ENCODE peak calls at places on chromosomes 7 and 10, in six cellular contexts. W is endothelial cell of umbilical vein, O is A549, P is K562, U is HepG2, M is GM12878. A is an unnamed sample.

GRCh38 chr10:79417266-79417665 is 28.2 kb downstream of the ZCCHC24 start:
- DNase-seq in W (no peak), O (no peak), P (no peak), U (no peak), M (no peak), A (no peak)

GRCh38 chr10:74502963-74503608 is 323.3 kb upstream of the KAT6B start:
- DNase-seq in W (peak; percentile 90), O (no peak), P (no peak), U (peak; percentile 4), M (peak; percentile 9), A (peak; percentile 73)

GRCh38 chr10:75407716-75408511 is 6.3 kb upstream of the ZNF503 start:
- DNase-seq in W (no peak), O (no peak), P (peak; percentile 57), U (no peak), M (no peak), A (peak; percentile 63)

GRCh38 chr7:111827863-111828504 is 265.7 kb upstream of the IMMP2L start:
- DNase-seq in W (peak; percentile 73), O (no peak), P (no peak), U (no peak), M (no peak), A (no peak)

GRCh38 chr7:20542594-20542993 is 72.9 kb upstream of the ABCB5 start:
- DNase-seq in W (peak; percentile 60), O (no peak), P (no peak), U (no peak), M (no peak), A (no peak)

GRCh38 chr10:12531305-12531738 is 182.0 kb downstream of the CAMK1D start:
- DNase-seq in W (no peak), O (no peak), P (no peak), U (no peak), M (no peak), A (no peak)

GRCh38 chr7:94391716-94392390 is 2.8 kb upstream of the COL1A2 start:
- DNase-seq in W (no peak), O (no peak), P (no peak), U (no peak), M (no peak), A (no peak)

GRCh38 chr7:120550494-120551048 is 277.6 kb downstream of the KCND2 start:
- DNase-seq in W (no peak), O (no peak), P (no peak), U (no peak), M (no peak), A (peak; percentile 87)

GRCh38 chr10:129761573-129761972 is 202.5 kb downstream of the EBF3 start:
- DNase-seq in W (no peak), O (no peak), P (no peak), U (no peak), M (no peak), A (no peak)

GRCh38 chr7:102326156-102326914 is 29.9 kb downstream of the SPDYE6 start:
- DNase-seq in W (no peak), O (no peak), P (no peak), U (no peak), M (no peak), A (no peak)

GRCh38 chr10:31112961-31113360 is 81.3 kb upstream of the ZNF438 start:
- DNase-seq in W (peak; percentile 41), O (no peak), P (no peak), U (no peak), M (no peak), A (no peak)

GRCh38 chr7:49483142-49483541 is 290.3 kb upstream of the VWC2 start:
- DNase-seq in W (no peak), O (no peak), P (no peak), U (peak; percentile 1), M (no peak), A (peak; percentile 42)

GRCh38 chr7:133135451-133135850 is 53.6 kb upstream of the CHCHD3 start:
- DNase-seq in W (no peak), O (no peak), P (no peak), U (no peak), M (no peak), A (no peak)

GRCh38 chr10:132151286-132151950 is 35.3 kb upstream of the DPYSL4 start:
- DNase-seq in W (no peak), O (no peak), P (no peak), U (no peak), M (no peak), A (no peak)
- TF ChIP-seq MYC in W (no peak), O (no peak), P (no peak), U (no peak), M (no peak), A (no peak)

GRCh38 chr10:17201165-17202013 is at the start of gene TRDMT1:
- DNase-seq in W (peak; percentile 91), O (peak; percentile 76), P (peak; percentile 89), U (peak; percentile 67), M (no peak), A (peak; percentile 87)
- TF ChIP-seq MAX in W (no peak), O (peak; percentile 93), P (peak; percentile 69), U (peak; percentile 94), M (no peak), A (no peak)

GRCh38 chr7:46515844-46516590 is 594.9 kb upstream of the IGFBP3 start:
- DNase-seq in W (no peak), O (no peak), P (no peak), U (no peak), M (no peak), A (no peak)
- TF ChIP-seq MYC in W (no peak), O (no peak), P (no peak), U (no peak), M (no peak), A (no peak)

DNA sequence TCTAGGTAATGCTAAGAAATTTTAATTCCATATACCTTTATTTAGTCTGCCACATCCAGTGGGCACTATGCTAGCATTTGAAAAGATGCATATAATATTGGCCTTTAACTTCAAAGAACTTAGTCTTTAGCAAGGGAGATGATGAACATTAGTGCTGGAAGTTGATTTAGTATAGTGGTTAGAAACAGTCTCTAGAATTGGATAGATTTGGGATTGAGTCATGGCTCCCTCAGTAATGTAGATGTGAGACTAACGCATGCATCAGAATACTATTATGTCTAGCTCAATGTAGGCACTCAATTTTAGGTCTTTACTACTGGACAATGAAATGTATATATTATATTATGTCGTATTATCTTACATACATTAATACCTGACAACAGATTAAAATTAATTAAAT is 5.8 kb downstream of the DKK1 start:
- DNase-seq in W (no peak), O (no peak), P (no peak), U (no peak), M (no peak), A (no peak)
- TF ChIP-seq MAX in W (no peak), O (no peak), P (no peak), U (no peak), M (no peak), A (no peak)

GRCh38 chr7:157386979-157387800 is 50.4 kb downstream of the DNAJB6 start:
- DNase-seq in W (peak; percentile 84), O (peak; percentile 69), P (peak; percentile 86), U (peak; percentile 66), M (peak; percentile 47), A (peak; percentile 95)

GRCh38 chr7:157392256-157393037 is 55.6 kb downstream of the DNAJB6 start:
- DNase-seq in W (no peak), O (no peak), P (no peak), U (no peak), M (no peak), A (no peak)

GRCh38 chr7:157394246-157395191 is 57.7 kb downstream of the DNAJB6 start:
- DNase-seq in W (no peak), O (no peak), P (no peak), U (no peak), M (no peak), A (no peak)

GRCh38 chr7:157391036-157391710 is 54.4 kb downstream of the DNAJB6 start:
- DNase-seq in W (no peak), O (no peak), P (no peak), U (no peak), M (no peak), A (no peak)

GRCh38 chr7:157389951-157390730 is 53.3 kb downstream of the DNAJB6 start:
- DNase-seq in W (no peak), O (no peak), P (no peak), U (no peak), M (no peak), A (peak; percentile 99)
- TF ChIP-seq MYC in W (no peak), O (no peak), P (no peak), U (no peak), M (no peak), A (no peak)

GRCh38 chr10:114045738-114046458 is 2.2 kb downstream of the ADRB1 start:
- DNase-seq in W (no peak), O (no peak), P (no peak), U (no peak), M (no peak), A (no peak)

GRCh38 chr10:114045071-114045737 is 1.5 kb downstream of the ADRB1 start:
- DNase-seq in W (peak; percentile 22), O (no peak), P (no peak), U (no peak), M (no peak), A (peak; percentile 32)

GRCh38 chr10:114042895-114043531 is 653 bp upstream of the ADRB1 start:
- DNase-seq in W (peak; percentile 39), O (peak; percentile 70), P (no peak), U (no peak), M (no peak), A (peak; percentile 88)

GRCh38 chr10:114043532-114044250 is at the start of gene ADRB1:
- DNase-seq in W (peak; percentile 61), O (peak; percentile 86), P (peak; percentile 15), U (peak; percentile 28), M (peak; percentile 26), A (peak; percentile 98)

DNA sequence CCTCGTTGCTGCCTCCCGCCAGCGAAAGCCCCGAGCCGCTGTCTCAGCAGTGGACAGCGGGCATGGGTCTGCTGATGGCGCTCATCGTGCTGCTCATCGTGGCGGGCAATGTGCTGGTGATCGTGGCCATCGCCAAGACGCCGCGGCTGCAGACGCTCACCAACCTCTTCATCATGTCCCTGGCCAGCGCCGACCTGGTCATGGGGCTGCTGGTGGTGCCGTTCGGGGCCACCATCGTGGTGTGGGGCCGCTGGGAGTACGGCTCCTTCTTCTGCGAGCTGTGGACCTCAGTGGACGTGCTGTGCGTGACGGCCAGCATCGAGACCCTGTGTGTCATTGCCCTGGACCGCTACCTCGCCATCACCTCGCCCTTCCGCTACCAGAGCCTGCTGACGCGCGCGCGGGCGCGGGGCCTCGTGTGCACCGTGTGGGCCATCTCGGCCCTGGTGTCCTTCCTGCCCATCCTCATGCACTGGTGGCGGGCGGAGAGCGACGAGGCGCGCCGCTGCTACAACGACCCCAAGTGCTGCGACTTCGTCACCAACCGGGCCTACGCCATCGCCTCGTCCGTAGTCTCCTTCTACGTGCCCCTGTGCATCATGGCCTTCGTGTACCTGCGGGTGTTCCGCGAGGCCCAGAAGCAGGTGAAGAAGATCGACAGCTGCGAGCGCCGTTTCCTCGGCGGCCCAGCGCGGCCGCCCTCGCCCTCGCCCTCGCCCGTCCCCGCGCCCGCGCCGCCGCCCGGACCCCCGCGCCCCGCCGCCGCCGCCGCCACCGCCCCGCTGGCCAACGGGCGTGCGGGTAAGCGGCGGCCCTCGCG is 795 bp downstream of the ADRB1 start:
- DNase-seq in W (peak; percentile 10), O (no peak), P (no peak), U (no peak), M (no peak), A (no peak)
- TF ChIP-seq MAX in W (no peak), O (no peak), P (no peak), U (no peak), M (no peak), A (no peak)

GRCh38 chr7:36249091-36249490 is 96.0 kb downstream of the EEPD1 start:
- DNase-seq in W (no peak), O (no peak), P (no peak), U (no peak), M (no peak), A (no peak)

GRCh38 chr7:36253699-36254098 is 100.6 kb downstream of the EEPD1 start:
- DNase-seq in W (no peak), O (no peak), P (no peak), U (no peak), M (no peak), A (no peak)
- TF ChIP-seq MYC in W (no peak), O (no peak), P (no peak), U (no peak), M (no peak), A (no peak)

GRCh38 chr7:30934225-30934624 is 22.6 kb downstream of the AQP1 start:
- DNase-seq in W (no peak), O (no peak), P (peak; percentile 3), U (no peak), M (no peak), A (no peak)
- TF ChIP-seq MAX in W (no peak), O (no peak), P (no peak), U (no peak), M (no peak), A (no peak)